ENCODE peak calls at places on chromosomes 4 and X, in eight cellular contexts. One of them, this sample, is unnamed.

GRCh38 chr4:67393007-67393406 is 152.3 kb downstream of the CENPC start:
- DNase-seq in fibroblast of lung: no peak
- DNase-seq in cardiac muscle cell: no peak
- DNase-seq in heart left ventricle: no peak
- DNase-seq in WERI-Rb-1: no peak
- DNase-seq in ovary: no peak
- DNase-seq in adrenal gland: no peak
- DNase-seq in Peyer's patch: no peak
- DNase-seq in this sample: no peak

GRCh38 chr4:39446483-39446841 is 12.3 kb downstream of the RPL9 start:
- DNase-seq in fibroblast of lung: no peak
- DNase-seq in cardiac muscle cell: no peak
- DNase-seq in heart left ventricle: no peak
- DNase-seq in WERI-Rb-1: no peak
- DNase-seq in ovary: no peak
- DNase-seq in adrenal gland: no peak
- DNase-seq in Peyer's patch: no peak
- DNase-seq in this sample: no peak

GRCh38 chr4:1405636-1406415 is 416 bp downstream of the NKX1-1 start:
- DNase-seq in fibroblast of lung: no peak
- DNase-seq in cardiac muscle cell: no peak
- DNase-seq in heart left ventricle: no peak
- DNase-seq in WERI-Rb-1: peak; percentile 20
- DNase-seq in ovary: no peak
- DNase-seq in adrenal gland: no peak
- DNase-seq in Peyer's patch: no peak
- DNase-seq in this sample: no peak

GRCh38 chrX:100649550-100650356 is 5.8 kb downstream of the SRPX2 start:
- DNase-seq in fibroblast of lung: peak; percentile 91
- DNase-seq in cardiac muscle cell: peak; percentile 95
- DNase-seq in heart left ventricle: peak; percentile 70
- DNase-seq in WERI-Rb-1: peak; percentile 58
- DNase-seq in ovary: peak; percentile 60
- DNase-seq in adrenal gland: peak; percentile 13
- DNase-seq in Peyer's patch: no peak
- DNase-seq in this sample: no peak

GRCh38 chr4:149676076-149676475 is 139.6 kb downstream of the IQCM start:
- DNase-seq in fibroblast of lung: peak; percentile 2
- DNase-seq in cardiac muscle cell: no peak
- DNase-seq in heart left ventricle: no peak
- DNase-seq in WERI-Rb-1: no peak
- DNase-seq in ovary: no peak
- DNase-seq in adrenal gland: no peak
- DNase-seq in Peyer's patch: no peak
- DNase-seq in this sample: no peak

GRCh38 chr4:59644765-59645164 is 1555.4 kb upstream of the ADGRL3 start:
- DNase-seq in fibroblast of lung: no peak
- DNase-seq in cardiac muscle cell: no peak
- DNase-seq in heart left ventricle: no peak
- DNase-seq in WERI-Rb-1: no peak
- DNase-seq in ovary: no peak
- DNase-seq in adrenal gland: no peak
- DNase-seq in Peyer's patch: no peak
- DNase-seq in this sample: no peak

GRCh38 chr4:98557497-98557896 is 100.9 kb downstream of the TSPAN5 start:
- DNase-seq in fibroblast of lung: peak; percentile 79
- DNase-seq in cardiac muscle cell: peak; percentile 73
- DNase-seq in heart left ventricle: no peak
- DNase-seq in WERI-Rb-1: no peak
- DNase-seq in ovary: no peak
- DNase-seq in adrenal gland: no peak
- DNase-seq in Peyer's patch: no peak
- DNase-seq in this sample: no peak

GRCh38 chr4:152188801-152189200 is 347.1 kb downstream of the FBXW7 start:
- DNase-seq in fibroblast of lung: no peak
- DNase-seq in cardiac muscle cell: no peak
- DNase-seq in heart left ventricle: peak; percentile 49
- DNase-seq in WERI-Rb-1: no peak
- DNase-seq in ovary: no peak
- DNase-seq in adrenal gland: no peak
- DNase-seq in Peyer's patch: no peak
- DNase-seq in this sample: no peak

GRCh38 chr4:131348258-131348657 is 1800.8 kb upstream of the PCDH10 start:
- DNase-seq in fibroblast of lung: no peak
- DNase-seq in cardiac muscle cell: no peak
- DNase-seq in heart left ventricle: no peak
- DNase-seq in WERI-Rb-1: no peak
- DNase-seq in ovary: no peak
- DNase-seq in adrenal gland: no peak
- DNase-seq in Peyer's patch: no peak
- DNase-seq in this sample: no peak

GRCh38 chr4:16079046-16079445 is 4.8 kb downstream of the PROM1 start:
- DNase-seq in fibroblast of lung: peak; percentile 38
- DNase-seq in cardiac muscle cell: peak; percentile 25
- DNase-seq in heart left ventricle: no peak
- DNase-seq in WERI-Rb-1: peak; percentile 80
- DNase-seq in ovary: no peak
- DNase-seq in adrenal gland: no peak
- DNase-seq in Peyer's patch: no peak
- DNase-seq in this sample: no peak

GRCh38 chr4:7647932-7648812 is 213.4 kb upstream of the PSAPL1 start:
- DNase-seq in fibroblast of lung: peak; percentile 68
- DNase-seq in cardiac muscle cell: peak; percentile 36
- DNase-seq in heart left ventricle: no peak
- DNase-seq in WERI-Rb-1: no peak
- DNase-seq in ovary: no peak
- DNase-seq in adrenal gland: peak; percentile 69
- DNase-seq in Peyer's patch: no peak
- DNase-seq in this sample: no peak

GRCh38 chrX:132173647-132174046 is 45.6 kb downstream of the RAP2C start:
- DNase-seq in fibroblast of lung: no peak
- DNase-seq in cardiac muscle cell: no peak
- DNase-seq in heart left ventricle: no peak
- DNase-seq in WERI-Rb-1: no peak
- DNase-seq in ovary: no peak
- DNase-seq in adrenal gland: no peak
- DNase-seq in Peyer's patch: no peak
- DNase-seq in this sample: no peak

GRCh38 chr4:27123050-27123768 is 262.6 kb downstream of the STIM2 start:
- DNase-seq in fibroblast of lung: peak; percentile 34
- DNase-seq in cardiac muscle cell: no peak
- DNase-seq in heart left ventricle: no peak
- DNase-seq in WERI-Rb-1: no peak
- DNase-seq in ovary: no peak
- DNase-seq in adrenal gland: no peak
- DNase-seq in Peyer's patch: no peak
- DNase-seq in this sample: no peak

GRCh38 chr4:153209410-153209809 is 5.2 kb downstream of the TRIM2 start:
- DNase-seq in fibroblast of lung: no peak
- DNase-seq in cardiac muscle cell: no peak
- DNase-seq in heart left ventricle: no peak
- DNase-seq in WERI-Rb-1: no peak
- DNase-seq in ovary: no peak
- DNase-seq in adrenal gland: no peak
- DNase-seq in Peyer's patch: no peak
- DNase-seq in this sample: no peak

GRCh38 chr4:6271701-6272465 is 2.2 kb downstream of the WFS1 start:
- DNase-seq in fibroblast of lung: no peak
- DNase-seq in cardiac muscle cell: no peak
- DNase-seq in heart left ventricle: peak; percentile 72
- DNase-seq in WERI-Rb-1: no peak
- DNase-seq in ovary: peak; percentile 50
- DNase-seq in adrenal gland: peak; percentile 50
- DNase-seq in Peyer's patch: no peak
- DNase-seq in this sample: no peak

GRCh38 chr4:27929141-27929540 is 1068.5 kb downstream of the STIM2 start:
- DNase-seq in fibroblast of lung: no peak
- DNase-seq in cardiac muscle cell: no peak
- DNase-seq in heart left ventricle: no peak
- DNase-seq in WERI-Rb-1: no peak
- DNase-seq in ovary: no peak
- DNase-seq in adrenal gland: no peak
- DNase-seq in Peyer's patch: no peak
- DNase-seq in this sample: no peak

GRCh38 chr4:65508169-65508568 is 162.1 kb downstream of the EPHA5 start:
- DNase-seq in fibroblast of lung: peak; percentile 96
- DNase-seq in cardiac muscle cell: peak; percentile 67
- DNase-seq in heart left ventricle: no peak
- DNase-seq in WERI-Rb-1: no peak
- DNase-seq in ovary: no peak
- DNase-seq in adrenal gland: no peak
- DNase-seq in Peyer's patch: no peak
- DNase-seq in this sample: no peak

GRCh38 chrX:149504915-149505651 is at the start of gene IDS:
- DNase-seq in fibroblast of lung: peak; percentile 85
- DNase-seq in cardiac muscle cell: peak; percentile 88
- DNase-seq in heart left ventricle: peak; percentile 93
- DNase-seq in WERI-Rb-1: peak; percentile 87
- DNase-seq in ovary: peak; percentile 88
- DNase-seq in adrenal gland: peak; percentile 92
- DNase-seq in Peyer's patch: peak; percentile 90
- DNase-seq in this sample: peak; percentile 87

GRCh38 chr4:78652282-78652876 is 100.8 kb downstream of the ANXA3 start:
- DNase-seq in fibroblast of lung: peak; percentile 77
- DNase-seq in cardiac muscle cell: peak; percentile 75
- DNase-seq in heart left ventricle: no peak
- DNase-seq in WERI-Rb-1: no peak
- DNase-seq in ovary: no peak
- DNase-seq in adrenal gland: peak; percentile 53
- DNase-seq in Peyer's patch: no peak
- DNase-seq in this sample: no peak

GRCh38 chrX:136273986-136274385 is 22.8 kb upstream of the MAP7D3 start:
- DNase-seq in fibroblast of lung: no peak
- DNase-seq in cardiac muscle cell: no peak
- DNase-seq in heart left ventricle: no peak
- DNase-seq in WERI-Rb-1: no peak
- DNase-seq in ovary: no peak
- DNase-seq in adrenal gland: no peak
- DNase-seq in Peyer's patch: no peak
- DNase-seq in this sample: no peak

GRCh38 chr4:168731006-168731636 is 234.3 kb downstream of the PALLD start:
- DNase-seq in fibroblast of lung: peak; percentile 69
- DNase-seq in cardiac muscle cell: peak; percentile 52
- DNase-seq in heart left ventricle: no peak
- DNase-seq in WERI-Rb-1: no peak
- DNase-seq in ovary: no peak
- DNase-seq in adrenal gland: no peak
- DNase-seq in Peyer's patch: no peak
- DNase-seq in this sample: no peak

GRCh38 chr4:84499065-84499982 is at the start of gene NKX6-1:
- DNase-seq in fibroblast of lung: peak; percentile 85
- DNase-seq in cardiac muscle cell: peak; percentile 62
- DNase-seq in heart left ventricle: peak; percentile 50
- DNase-seq in WERI-Rb-1: peak; percentile 91
- DNase-seq in ovary: peak; percentile 67
- DNase-seq in adrenal gland: peak; percentile 62
- DNase-seq in Peyer's patch: peak; percentile 20
- DNase-seq in this sample: no peak

GRCh38 chrX:39705299-39705698 is 392.5 kb downstream of the BCOR start:
- DNase-seq in fibroblast of lung: peak; percentile 89
- DNase-seq in cardiac muscle cell: peak; percentile 92
- DNase-seq in heart left ventricle: peak; percentile 69
- DNase-seq in WERI-Rb-1: peak; percentile 35
- DNase-seq in ovary: peak; percentile 84
- DNase-seq in adrenal gland: peak; percentile 90
- DNase-seq in Peyer's patch: no peak
- DNase-seq in this sample: no peak

GRCh38 chrX:129609395-129609794 is 45.4 kb downstream of the APLN start:
- DNase-seq in fibroblast of lung: no peak
- DNase-seq in cardiac muscle cell: no peak
- DNase-seq in heart left ventricle: no peak
- DNase-seq in WERI-Rb-1: no peak
- DNase-seq in ovary: no peak
- DNase-seq in adrenal gland: no peak
- DNase-seq in Peyer's patch: no peak
- DNase-seq in this sample: no peak
- TF ChIP-seq CTCF in fibroblast of lung: no peak
- TF ChIP-seq CTCF in cardiac muscle cell: peak; percentile 21
- TF ChIP-seq CTCF in heart left ventricle: no peak
- TF ChIP-seq CTCF in WERI-Rb-1: peak; percentile 14
- TF ChIP-seq CTCF in ovary: no peak
- TF ChIP-seq CTCF in adrenal gland: no peak
- TF ChIP-seq CTCF in Peyer's patch: peak; percentile 33
- TF ChIP-seq CTCF in this sample: no peak

GRCh38 chr4:94348705-94349104 is 6.1 kb upstream of the HPGDS start:
- DNase-seq in fibroblast of lung: no peak
- DNase-seq in cardiac muscle cell: no peak
- DNase-seq in heart left ventricle: no peak
- DNase-seq in WERI-Rb-1: no peak
- DNase-seq in ovary: no peak
- DNase-seq in adrenal gland: no peak
- DNase-seq in Peyer's patch: no peak
- DNase-seq in this sample: no peak

GRCh38 chr4:94344457-94344856 is 1.8 kb upstream of the HPGDS start:
- DNase-seq in fibroblast of lung: no peak
- DNase-seq in cardiac muscle cell: no peak
- DNase-seq in heart left ventricle: no peak
- DNase-seq in WERI-Rb-1: no peak
- DNase-seq in ovary: no peak
- DNase-seq in adrenal gland: no peak
- DNase-seq in Peyer's patch: no peak
- DNase-seq in this sample: no peak

GRCh38 chr4:94345984-94346383 is 3.3 kb upstream of the HPGDS start:
- DNase-seq in fibroblast of lung: no peak
- DNase-seq in cardiac muscle cell: no peak
- DNase-seq in heart left ventricle: no peak
- DNase-seq in WERI-Rb-1: no peak
- DNase-seq in ovary: no peak
- DNase-seq in adrenal gland: no peak
- DNase-seq in Peyer's patch: no peak
- DNase-seq in this sample: no peak

GRCh38 chr4:94342713-94343112 is at the start of gene HPGDS:
- DNase-seq in fibroblast of lung: no peak
- DNase-seq in cardiac muscle cell: no peak
- DNase-seq in heart left ventricle: no peak
- DNase-seq in WERI-Rb-1: no peak
- DNase-seq in ovary: no peak
- DNase-seq in adrenal gland: peak; percentile 12
- DNase-seq in Peyer's patch: no peak
- DNase-seq in this sample: no peak

GRCh38 chr4:94345267-94345666 is 2.6 kb upstream of the HPGDS start:
- DNase-seq in fibroblast of lung: no peak
- DNase-seq in cardiac muscle cell: no peak
- DNase-seq in heart left ventricle: no peak
- DNase-seq in WERI-Rb-1: no peak
- DNase-seq in ovary: no peak
- DNase-seq in adrenal gland: no peak
- DNase-seq in Peyer's patch: no peak
- DNase-seq in this sample: no peak
- H3K27me3 ChIP-seq in fibroblast of lung: no peaks in the 10 kb centered on the region
- H3K27me3 ChIP-seq in cardiac muscle cell: no peaks in the 10 kb centered on the region
- H3K27me3 ChIP-seq in heart left ventricle: no peaks in the 10 kb centered on the region
- H3K27me3 ChIP-seq in WERI-Rb-1: no peaks in the 10 kb centered on the region
- H3K27me3 ChIP-seq in ovary: no peaks in the 10 kb centered on the region
- H3K27me3 ChIP-seq in adrenal gland: no peaks in the 10 kb centered on the region
- H3K27me3 ChIP-seq in Peyer's patch: no peaks in the 10 kb centered on the region
- H3K27me3 ChIP-seq in this sample: no peaks in the 10 kb centered on the region

GRCh38 chr4:123952530-123953274 is 556.1 kb downstream of the SPRY1 start:
- DNase-seq in fibroblast of lung: peak; percentile 73
- DNase-seq in cardiac muscle cell: peak; percentile 53
- DNase-seq in heart left ventricle: no peak
- DNase-seq in WERI-Rb-1: peak; percentile 16
- DNase-seq in ovary: no peak
- DNase-seq in adrenal gland: no peak
- DNase-seq in Peyer's patch: no peak
- DNase-seq in this sample: no peak
- H3K27ac ChIP-seq in fibroblast of lung: no peak overlapping the region
- H3K27ac ChIP-seq in cardiac muscle cell: no peak overlapping the region
- H3K27ac ChIP-seq in heart left ventricle: no peak overlapping the region
- H3K27ac ChIP-seq in WERI-Rb-1: no peak overlapping the region
- H3K27ac ChIP-seq in ovary: no peak overlapping the region
- H3K27ac ChIP-seq in adrenal gland: no peak overlapping the region
- H3K27ac ChIP-seq in Peyer's patch: no peak overlapping the region
- H3K27ac ChIP-seq in this sample: no peak overlapping the region

GRCh38 chr4:14812101-14812500 is 190.2 kb upstream of the CPEB2 start:
- DNase-seq in fibroblast of lung: no peak
- DNase-seq in cardiac muscle cell: no peak
- DNase-seq in heart left ventricle: no peak
- DNase-seq in WERI-Rb-1: no peak
- DNase-seq in ovary: no peak
- DNase-seq in adrenal gland: no peak
- DNase-seq in Peyer's patch: no peak
- DNase-seq in this sample: no peak
- TF ChIP-seq CTCF in fibroblast of lung: no peak
- TF ChIP-seq CTCF in cardiac muscle cell: no peak
- TF ChIP-seq CTCF in heart left ventricle: no peak
- TF ChIP-seq CTCF in WERI-Rb-1: no peak
- TF ChIP-seq CTCF in ovary: no peak
- TF ChIP-seq CTCF in adrenal gland: no peak
- TF ChIP-seq CTCF in Peyer's patch: no peak
- TF ChIP-seq CTCF in this sample: no peak

This sample was measured in CD4-positive, alpha-beta T cell.